ENCODE peak calls at places on chromosomes 12 and 14, in five cellular contexts. One of them, this sample, is unnamed.

GRCh38 chr14:86321151-86321550 is 791.2 kb downstream of the FLRT2 start:
- DNase-seq in GM12878: no peak
- DNase-seq in K562: no peak
- DNase-seq in H1: no peak
- DNase-seq in HepG2: no peak
- DNase-seq in this sample: no peak

GRCh38 chr14:94769413-94770250 is at the start of gene GSC:
- DNase-seq in HepG2: no peak
- DNase-seq in K562: no peak
- DNase-seq in GM12878: no peak
- DNase-seq in H1: peak; percentile 81
- DNase-seq in this sample: peak; percentile 70

GRCh38 chr12:130572553-130572952 is 143.5 kb downstream of the RIMBP2 start:
- DNase-seq in H1: no peak
- DNase-seq in HepG2: no peak
- DNase-seq in GM12878: no peak
- DNase-seq in K562: no peak
- DNase-seq in this sample: no peak

GRCh38 chr12:80778005-80778541 is 61.4 kb downstream of the MYF5 start:
- DNase-seq in GM12878: peak; percentile 99
- DNase-seq in K562: no peak
- DNase-seq in H1: no peak
- DNase-seq in HepG2: peak; percentile 96
- DNase-seq in this sample: no peak

GRCh38 chr12:123533672-123534643 is at the start of gene RILPL1:
- DNase-seq in HepG2: peak; percentile 58
- DNase-seq in GM12878: no peak
- DNase-seq in K562: peak; percentile 96
- DNase-seq in H1: peak; percentile 75
- DNase-seq in this sample: peak; percentile 61

GRCh38 chr14:56262530-56262929 is 144.3 kb downstream of the PELI2 start:
- DNase-seq in HepG2: no peak
- DNase-seq in GM12878: no peak
- DNase-seq in H1: no peak
- DNase-seq in K562: no peak
- DNase-seq in this sample: no peak

GRCh38 chr12:47088021-47088944 is 8.5 kb upstream of the AMIGO2 start:
- DNase-seq in H1: no peak
- DNase-seq in GM12878: no peak
- DNase-seq in HepG2: peak; percentile 53
- DNase-seq in K562: no peak
- DNase-seq in this sample: no peak

GRCh38 chr14:64728856-64729255 is 24.6 kb downstream of the PLEKHG3 start:
- DNase-seq in K562: no peak
- DNase-seq in HepG2: no peak
- DNase-seq in H1: no peak
- DNase-seq in GM12878: no peak
- DNase-seq in this sample: no peak

GRCh38 chr14:55130194-55130550 is 1.1 kb downstream of the LGALS3 start:
- DNase-seq in GM12878: no peak
- DNase-seq in K562: no peak
- DNase-seq in HepG2: peak; percentile 34
- DNase-seq in H1: no peak
- DNase-seq in this sample: no peak

GRCh38 chr14:72665259-72665658 is 228.6 kb downstream of the DPF3 start:
- DNase-seq in H1: no peak
- DNase-seq in HepG2: peak; percentile 7
- DNase-seq in K562: no peak
- DNase-seq in GM12878: no peak
- DNase-seq in this sample: no peak

GRCh38 chr12:8057839-8058238 is 8.3 kb downstream of the C3AR1 start:
- DNase-seq in K562: no peak
- DNase-seq in H1: no peak
- DNase-seq in GM12878: no peak
- DNase-seq in HepG2: no peak
- DNase-seq in this sample: no peak

GRCh38 chr12:93802293-93802692 is 125.1 kb downstream of the CRADD start:
- DNase-seq in HepG2: no peak
- DNase-seq in H1: no peak
- DNase-seq in K562: no peak
- DNase-seq in GM12878: no peak
- DNase-seq in this sample: no peak

GRCh38 chr14:56217380-56218045 is 99.3 kb downstream of the PELI2 start:
- DNase-seq in HepG2: no peak
- DNase-seq in H1: no peak
- DNase-seq in GM12878: no peak
- DNase-seq in K562: peak; percentile 13
- DNase-seq in this sample: no peak

GRCh38 chr12:95216704-95217376 is 427 bp downstream of the FGD6 start:
- DNase-seq in K562: no peak
- DNase-seq in H1: no peak
- DNase-seq in HepG2: peak; percentile 27
- DNase-seq in GM12878: no peak
- DNase-seq in this sample: no peak

GRCh38 chr14:104441275-104442106 is 138.1 kb upstream of the C14orf180 start:
- DNase-seq in HepG2: no peak
- DNase-seq in K562: no peak
- DNase-seq in H1: peak; percentile 27
- DNase-seq in GM12878: no peak
- DNase-seq in this sample: no peak

GRCh38 chr14:76181546-76181945 is 29.8 kb downstream of the GPATCH2L start:
- DNase-seq in HepG2: peak; percentile 12
- DNase-seq in GM12878: no peak
- DNase-seq in H1: no peak
- DNase-seq in K562: peak; percentile 15
- DNase-seq in this sample: no peak

GRCh38 chr12:12947902-12948301 is 4.1 kb downstream of the GPRC5D start:
- DNase-seq in K562: no peak
- DNase-seq in HepG2: no peak
- DNase-seq in H1: no peak
- DNase-seq in GM12878: no peak
- DNase-seq in this sample: no peak

GRCh38 chr14:98952595-98953325 is 319.2 kb downstream of the BCL11B start:
- DNase-seq in HepG2: no peak
- DNase-seq in K562: no peak
- DNase-seq in GM12878: no peak
- DNase-seq in H1: no peak
- DNase-seq in this sample: no peak

GRCh38 chr14:64232095-64232830 is 61.9 kb downstream of the ESR2 start:
- DNase-seq in K562: no peak
- DNase-seq in HepG2: no peak
- DNase-seq in H1: no peak
- DNase-seq in GM12878: peak; percentile 88
- DNase-seq in this sample: no peak

GRCh38 chr14:35221462-35221861 is 70.7 kb upstream of the PSMA6 start:
- DNase-seq in GM12878: no peak
- DNase-seq in K562: no peak
- DNase-seq in HepG2: no peak
- DNase-seq in H1: no peak
- DNase-seq in this sample: no peak

GRCh38 chr14:104172349-104172748 is 34.0 kb downstream of the KIF26A start:
- DNase-seq in GM12878: no peak
- DNase-seq in HepG2: no peak
- DNase-seq in K562: no peak
- DNase-seq in H1: no peak
- DNase-seq in this sample: no peak

GRCh38 chr12:6356374-6356820 is 14.5 kb upstream of the TNFRSF1A start:
- DNase-seq in K562: no peak
- DNase-seq in HepG2: no peak
- DNase-seq in GM12878: no peak
- DNase-seq in H1: no peak
- DNase-seq in this sample: no peak

GRCh38 chr14:69501362-69501964 is 16.9 kb downstream of the PLEKHD1 start:
- DNase-seq in HepG2: no peak
- DNase-seq in H1: no peak
- DNase-seq in K562: no peak
- DNase-seq in GM12878: no peak
- DNase-seq in this sample: no peak
- TF ChIP-seq CREB1 in HepG2: no peak
- TF ChIP-seq CREB1 in H1: no peak
- TF ChIP-seq CREB1 in K562: no peak
- TF ChIP-seq CREB1 in GM12878: no peak
- TF ChIP-seq CREB1 in this sample: no peak

DNA sequence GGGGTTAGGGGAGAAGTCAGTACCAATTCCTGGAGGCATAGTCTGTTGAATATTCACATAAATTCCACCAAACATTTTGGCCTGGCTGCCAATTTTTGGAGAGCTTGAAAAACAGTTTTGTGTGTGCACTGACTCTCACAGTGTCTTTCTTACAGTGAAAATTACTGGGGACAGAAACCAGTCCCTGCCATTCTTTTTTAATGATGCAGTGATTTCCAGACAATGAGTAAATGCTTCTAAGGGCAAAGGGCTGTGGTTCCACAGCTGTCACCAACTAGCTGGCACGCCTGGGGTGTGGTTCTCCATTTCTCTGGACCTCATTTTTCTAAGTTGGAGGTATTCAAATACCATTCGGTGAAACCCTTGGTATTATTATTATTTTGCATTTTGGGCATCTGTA is 119.6 kb upstream of the HIF1A start:
- DNase-seq in H1: no peak
- DNase-seq in GM12878: no peak
- DNase-seq in K562: no peak
- DNase-seq in HepG2: no peak
- DNase-seq in this sample: no peak
- TF ChIP-seq MAX in H1: no peak
- TF ChIP-seq MAX in GM12878: no peak
- TF ChIP-seq MAX in K562: no peak
- TF ChIP-seq MAX in HepG2: no peak
- TF ChIP-seq MAX in this sample: no peak

GRCh38 chr12:10717410-10717809 is 5.7 kb downstream of the YBX3 start:
- DNase-seq in HepG2: no peak
- DNase-seq in K562: no peak
- DNase-seq in H1: no peak
- DNase-seq in GM12878: no peak
- DNase-seq in this sample: no peak

GRCh38 chr12:10721654-10722501 is 1.2 kb downstream of the YBX3 start:
- DNase-seq in H1: peak; percentile 44
- DNase-seq in K562: peak; percentile 32
- DNase-seq in HepG2: peak; percentile 81
- DNase-seq in GM12878: peak; percentile 53
- DNase-seq in this sample: peak; percentile 44

GRCh38 chr12:10720974-10721565 is 2.1 kb downstream of the YBX3 start:
- DNase-seq in GM12878: no peak
- DNase-seq in HepG2: no peak
- DNase-seq in K562: no peak
- DNase-seq in H1: no peak
- DNase-seq in this sample: no peak

GRCh38 chr12:10718279-10718821 is 4.8 kb downstream of the YBX3 start:
- DNase-seq in H1: no peak
- DNase-seq in K562: no peak
- DNase-seq in GM12878: no peak
- DNase-seq in HepG2: no peak
- DNase-seq in this sample: no peak

DNA sequence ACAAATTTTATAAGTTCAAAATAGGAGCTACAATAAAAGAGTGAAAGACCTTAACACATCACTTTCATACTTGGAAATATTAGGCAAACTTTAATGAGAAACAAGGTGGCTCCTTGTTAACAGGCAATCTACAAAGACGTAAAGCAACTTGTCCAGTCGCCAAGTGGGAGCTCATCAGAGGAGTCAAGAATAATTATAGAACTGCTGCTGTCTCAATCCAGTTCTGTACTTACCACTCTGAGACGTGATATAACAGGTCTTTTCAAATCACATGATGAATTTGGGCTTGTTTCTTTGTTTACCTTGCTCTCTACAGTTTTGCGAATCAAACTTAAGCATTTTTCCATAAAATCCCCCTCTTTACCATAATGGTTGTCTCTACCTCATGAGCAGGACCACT is 3.6 kb downstream of the YBX3 start:
- DNase-seq in HepG2: no peak
- DNase-seq in GM12878: no peak
- DNase-seq in K562: no peak
- DNase-seq in H1: no peak
- DNase-seq in this sample: no peak
- TF ChIP-seq CREB1 in HepG2: no peak
- TF ChIP-seq CREB1 in GM12878: no peak
- TF ChIP-seq CREB1 in K562: no peak
- TF ChIP-seq CREB1 in H1: no peak
- TF ChIP-seq CREB1 in this sample: no peak

DNA sequence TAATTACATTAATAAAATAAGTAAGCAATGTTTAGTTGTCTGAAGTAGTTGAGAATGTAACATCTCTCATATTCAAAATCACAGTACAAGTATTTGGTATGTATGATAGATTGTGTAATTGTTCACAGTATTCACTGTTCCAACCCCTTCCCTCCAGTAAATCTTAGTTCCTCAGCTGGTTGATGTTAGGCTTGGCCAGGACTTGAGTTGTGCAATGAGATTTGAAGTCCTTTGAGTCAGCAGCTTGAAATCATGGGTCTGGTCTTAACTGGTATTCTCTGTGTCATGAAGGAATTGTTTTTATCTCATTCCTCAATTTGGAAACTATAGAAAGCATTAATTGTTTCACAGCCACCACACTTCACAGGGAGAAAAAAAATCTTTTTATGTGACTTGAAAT is 477.1 kb downstream of the FSCB start:
- DNase-seq in HepG2: no peak
- DNase-seq in H1: no peak
- DNase-seq in GM12878: no peak
- DNase-seq in K562: no peak
- DNase-seq in this sample: no peak
- TF ChIP-seq MAX in HepG2: no peak
- TF ChIP-seq MAX in H1: no peak
- TF ChIP-seq MAX in GM12878: no peak
- TF ChIP-seq MAX in K562: no peak
- TF ChIP-seq MAX in this sample: no peak

GRCh38 chr14:101033446-101034165 is 130.1 kb upstream of the RTL1 start:
- DNase-seq in HepG2: no peak
- DNase-seq in GM12878: no peak
- DNase-seq in H1: no peak
- DNase-seq in K562: no peak
- DNase-seq in this sample: peak; percentile 3
- TF ChIP-seq CREB1 in HepG2: no peak
- TF ChIP-seq CREB1 in GM12878: no peak
- TF ChIP-seq CREB1 in H1: no peak
- TF ChIP-seq CREB1 in K562: no peak
- TF ChIP-seq CREB1 in this sample: no peak

This sample was measured in WTC11.